ENCODE peak calls at places on chromosomes 12 and 14, in seven cellular contexts. One of them, this sample, is unnamed.

GRCh38 chr12:32400114-32400672 is 835 bp downstream of the FGD4 start:
- DNase-seq in BJ: no peak
- DNase-seq in mucosa of descending colon: peak
- DNase-seq in uterus: no peak
- DNase-seq in AG04450: no peak
- DNase-seq in left lung: no peak
- DNase-seq in mammary epithelial cell: peak
- DNase-seq in this sample: no peak

GRCh38 chr12:12723681-12724420 is 6.7 kb downstream of the CDKN1B start:
- DNase-seq in BJ: no peak
- DNase-seq in mucosa of descending colon: peak
- DNase-seq in uterus: peak
- DNase-seq in AG04450: no peak
- DNase-seq in left lung: peak
- DNase-seq in mammary epithelial cell: peak
- DNase-seq in this sample: no peak

GRCh38 chr12:111037047-111037446 is 116.7 kb upstream of the MYL2 start:
- DNase-seq in BJ: no peak
- DNase-seq in mucosa of descending colon: no peak
- DNase-seq in uterus: no peak
- DNase-seq in AG04450: no peak
- DNase-seq in left lung: no peak
- DNase-seq in mammary epithelial cell: no peak
- DNase-seq in this sample: no peak

GRCh38 chr12:52205584-52206308 is 13.9 kb upstream of the KRT80 start:
- DNase-seq in BJ: no peak
- DNase-seq in mucosa of descending colon: no peak
- DNase-seq in uterus: no peak
- DNase-seq in AG04450: no peak
- DNase-seq in left lung: no peak
- DNase-seq in mammary epithelial cell: no peak
- DNase-seq in this sample: no peak

GRCh38 chr12:6221146-6221545 is 20.9 kb downstream of the CD9 start:
- DNase-seq in BJ: no peak
- DNase-seq in mucosa of descending colon: no peak
- DNase-seq in uterus: no peak
- DNase-seq in AG04450: no peak
- DNase-seq in left lung: no peak
- DNase-seq in mammary epithelial cell: no peak
- DNase-seq in this sample: no peak

GRCh38 chr14:51836417-51836816 is 24.0 kb upstream of the GNG2 start:
- DNase-seq in BJ: no peak
- DNase-seq in mucosa of descending colon: no peak
- DNase-seq in uterus: no peak
- DNase-seq in AG04450: no peak
- DNase-seq in left lung: no peak
- DNase-seq in mammary epithelial cell: no peak
- DNase-seq in this sample: no peak

GRCh38 chr12:97038859-97039258 is 131.8 kb downstream of the NEDD1 start:
- DNase-seq in BJ: no peak
- DNase-seq in mucosa of descending colon: no peak
- DNase-seq in uterus: no peak
- DNase-seq in AG04450: no peak
- DNase-seq in left lung: no peak
- DNase-seq in mammary epithelial cell: no peak
- DNase-seq in this sample: no peak

GRCh38 chr14:76761198-76761848 is at the start of gene VASH1:
- DNase-seq in BJ: no peak
- DNase-seq in mucosa of descending colon: peak
- DNase-seq in uterus: peak
- DNase-seq in AG04450: peak
- DNase-seq in left lung: peak
- DNase-seq in mammary epithelial cell: peak
- DNase-seq in this sample: no peak

GRCh38 chr12:65827827-65828231 is 3.5 kb downstream of the HMGA2 start:
- DNase-seq in BJ: no peak
- DNase-seq in mucosa of descending colon: no peak
- DNase-seq in uterus: no peak
- DNase-seq in AG04450: no peak
- DNase-seq in left lung: no peak
- DNase-seq in mammary epithelial cell: no peak
- DNase-seq in this sample: no peak

GRCh38 chr12:10179871-10180270 is 1.0 kb downstream of the TMEM52B start:
- DNase-seq in BJ: no peak
- DNase-seq in mucosa of descending colon: no peak
- DNase-seq in uterus: no peak
- DNase-seq in AG04450: no peak
- DNase-seq in left lung: no peak
- DNase-seq in mammary epithelial cell: peak
- DNase-seq in this sample: no peak

GRCh38 chr12:10174986-10175614 is 3.2 kb upstream of the OLR1 start:
- DNase-seq in BJ: no peak
- DNase-seq in mucosa of descending colon: no peak
- DNase-seq in uterus: no peak
- DNase-seq in AG04450: no peak
- DNase-seq in left lung: no peak
- DNase-seq in mammary epithelial cell: peak
- DNase-seq in this sample: no peak

GRCh38 chr12:10171954-10172353 is at the start of gene OLR1:
- DNase-seq in BJ: no peak
- DNase-seq in mucosa of descending colon: no peak
- DNase-seq in uterus: no peak
- DNase-seq in AG04450: no peak
- DNase-seq in left lung: no peak
- DNase-seq in mammary epithelial cell: peak
- DNase-seq in this sample: no peak

GRCh38 chr12:10178766-10179165 is at the start of gene TMEM52B:
- DNase-seq in BJ: no peak
- DNase-seq in mucosa of descending colon: no peak
- DNase-seq in uterus: no peak
- DNase-seq in AG04450: no peak
- DNase-seq in left lung: no peak
- DNase-seq in mammary epithelial cell: no peak
- DNase-seq in this sample: no peak

GRCh38 chr12:10175849-10176641 is 2.8 kb upstream of the TMEM52B start:
- DNase-seq in BJ: no peak
- DNase-seq in mucosa of descending colon: no peak
- DNase-seq in uterus: no peak
- DNase-seq in AG04450: no peak
- DNase-seq in left lung: no peak
- DNase-seq in mammary epithelial cell: peak
- DNase-seq in this sample: no peak
- TF ChIP-seq CTCF in BJ: no peak
- TF ChIP-seq CTCF in mucosa of descending colon: no peak
- TF ChIP-seq CTCF in uterus: no peak
- TF ChIP-seq CTCF in AG04450: no peak
- TF ChIP-seq CTCF in left lung: no peak
- TF ChIP-seq CTCF in mammary epithelial cell: no peak
- TF ChIP-seq CTCF in this sample: no peak

GRCh38 chr12:89015419-89015818 is 336.9 kb downstream of the DUSP6 start:
- DNase-seq in BJ: no peak
- DNase-seq in mucosa of descending colon: no peak
- DNase-seq in uterus: no peak
- DNase-seq in AG04450: no peak
- DNase-seq in left lung: no peak
- DNase-seq in mammary epithelial cell: no peak
- DNase-seq in this sample: no peak
- H3K4me3 ChIP-seq in BJ: no peak
- H3K4me3 ChIP-seq in mucosa of descending colon: no peak
- H3K4me3 ChIP-seq in uterus: no peak
- H3K4me3 ChIP-seq in AG04450: no peak
- H3K4me3 ChIP-seq in left lung: no peak
- H3K4me3 ChIP-seq in mammary epithelial cell: no peak
- H3K4me3 ChIP-seq in this sample: no peak

GRCh38 chr14:106436310-106436905 is 910.0 kb downstream of the TMEM121 start:
- DNase-seq in BJ: no peak
- DNase-seq in mucosa of descending colon: peak
- DNase-seq in uterus: no peak
- DNase-seq in AG04450: no peak
- DNase-seq in left lung: peak
- DNase-seq in mammary epithelial cell: no peak
- DNase-seq in this sample: no peak
- TF ChIP-seq CTCF in BJ: no peak
- TF ChIP-seq CTCF in mucosa of descending colon: no peak
- TF ChIP-seq CTCF in uterus: no peak
- TF ChIP-seq CTCF in AG04450: no peak
- TF ChIP-seq CTCF in left lung: peak
- TF ChIP-seq CTCF in mammary epithelial cell: no peak
- TF ChIP-seq CTCF in this sample: no peak

DNA sequence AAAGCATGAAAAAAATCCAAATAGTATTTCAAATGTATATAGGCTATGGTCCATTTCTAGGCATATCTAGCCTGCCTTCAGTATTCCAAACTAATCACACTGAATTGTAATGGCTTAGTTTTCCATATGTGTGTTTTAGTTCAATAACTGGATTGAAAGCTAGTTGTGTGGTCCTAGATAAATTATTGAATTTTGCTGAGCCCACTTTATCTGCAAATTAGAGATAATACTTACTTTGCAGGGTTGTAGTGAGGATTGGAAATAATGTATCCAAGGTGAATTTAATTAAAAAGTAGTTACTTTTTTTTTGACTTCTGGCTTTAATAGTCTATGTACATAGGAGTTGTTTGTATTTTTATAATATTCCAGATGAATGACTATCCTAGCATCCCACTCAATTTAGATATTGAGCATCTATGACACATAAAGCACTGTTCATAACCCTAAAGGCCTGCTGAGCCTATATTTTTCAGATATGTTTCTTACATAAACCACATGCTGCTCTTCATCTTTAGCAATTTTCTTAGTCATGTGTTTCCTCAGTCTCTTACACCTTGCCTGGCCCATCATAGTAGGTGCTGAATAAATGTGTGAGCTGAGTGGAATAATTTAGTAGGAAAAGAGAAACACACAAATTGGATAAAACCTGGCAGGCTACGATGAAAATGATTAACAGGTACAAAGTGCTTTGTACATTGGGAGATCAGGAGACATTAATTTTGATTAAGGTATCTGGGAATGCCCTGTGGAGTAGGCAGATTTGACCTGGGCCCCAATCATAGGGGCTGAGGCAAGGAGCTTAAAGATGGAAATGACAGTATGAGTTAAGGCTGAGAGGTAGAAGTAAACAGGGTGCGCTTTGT is 1.1 kb upstream of the ATP23 start:
- DNase-seq in BJ: no peak
- DNase-seq in mucosa of descending colon: no peak
- DNase-seq in uterus: no peak
- DNase-seq in AG04450: no peak
- DNase-seq in left lung: no peak
- DNase-seq in mammary epithelial cell: peak
- DNase-seq in this sample: no peak
- H3K4me3 ChIP-seq in BJ: peak
- H3K4me3 ChIP-seq in mucosa of descending colon: no peak
- H3K4me3 ChIP-seq in uterus: peak
- H3K4me3 ChIP-seq in AG04450: peak
- H3K4me3 ChIP-seq in left lung: peak
- H3K4me3 ChIP-seq in mammary epithelial cell: no peak
- H3K4me3 ChIP-seq in this sample: peak

DNA sequence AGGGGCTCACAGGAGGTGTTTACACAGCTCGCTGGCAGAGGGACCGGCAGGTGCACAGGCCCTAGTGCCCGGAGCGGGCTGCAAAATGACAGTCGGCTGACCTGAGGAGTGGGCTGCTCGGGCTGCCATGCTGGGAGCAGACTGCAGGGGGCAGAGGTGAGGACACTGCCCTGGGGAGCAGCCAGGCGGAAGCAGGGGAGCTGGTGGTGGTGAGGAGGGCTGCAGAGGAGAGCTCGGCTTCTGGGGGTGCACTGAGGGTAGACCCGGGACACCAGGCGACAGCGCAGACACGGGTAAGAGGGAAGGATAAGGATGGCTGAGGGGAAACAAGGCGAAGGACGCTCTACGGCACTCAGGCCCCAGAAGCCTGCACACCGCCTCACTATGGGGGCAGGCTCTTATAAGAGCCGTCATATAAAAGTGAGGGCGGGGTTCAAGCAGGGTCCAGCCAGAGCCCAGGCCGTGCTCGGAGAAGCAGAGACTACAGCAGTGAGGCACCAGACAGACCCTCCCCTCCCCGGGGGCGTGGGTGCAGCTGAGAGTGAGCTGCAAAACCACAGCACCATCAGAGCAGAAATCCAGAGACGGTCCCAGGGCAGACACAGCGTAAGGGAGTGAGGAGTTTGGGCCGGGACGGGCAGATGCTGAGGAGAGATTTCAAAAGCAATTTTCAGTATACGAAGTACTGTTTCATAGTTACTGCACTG is 62.5 kb downstream of the CCDC88C start:
- DNase-seq in BJ: no peak
- DNase-seq in mucosa of descending colon: peak
- DNase-seq in uterus: no peak
- DNase-seq in AG04450: no peak
- DNase-seq in left lung: no peak
- DNase-seq in mammary epithelial cell: no peak
- DNase-seq in this sample: no peak
- TF ChIP-seq CTCF in BJ: peak
- TF ChIP-seq CTCF in mucosa of descending colon: peak
- TF ChIP-seq CTCF in uterus: no peak
- TF ChIP-seq CTCF in AG04450: no peak
- TF ChIP-seq CTCF in left lung: no peak
- TF ChIP-seq CTCF in mammary epithelial cell: no peak
- TF ChIP-seq CTCF in this sample: peak

This sample was measured in AG04449.